ENCODE peak calls at places on chromosome 6, in six cellular contexts. Y is choroid plexus epithelial cell; I is stimulated activated CD4-positive, alpha-beta T cell treated with anti-CD3 and anti-CD28 coated beads, TNF-alpha, amount 100 ng/mL, for 4 hours; S is activated T-cell treated with anti-CD3 and anti-CD28 coated beads, Interleukin-2, amount 50 U/mL, for 72 hours; V is head of caudate nucleus; L is A549. C is an unnamed sample.

GRCh38 chr6:18469486-18469885 is 82.3 kb downstream of the RNF144B start:
- DNase-seq in Y (no peak), I (no peak), L (no peak), S (no peak), V (no peak), C (no peak)

GRCh38 chr6:315921-316752 is 23.9 kb downstream of the DUSP22 start:
- DNase-seq in S (no peak), I (no peak), Y (no peak), V (no peak), L (no peak), C (peak)

GRCh38 chr6:89073014-89073620 is 7.4 kb upstream of the PNRC1 start:
- DNase-seq in I (no peak), Y (peak), S (no peak), L (no peak), V (no peak), C (no peak)

GRCh38 chr6:14645221-14645620 is 527.6 kb downstream of the CD83 start:
- DNase-seq in V (no peak), S (no peak), Y (no peak), I (no peak), L (no peak), C (no peak)

GRCh38 chr6:72674842-72675241 is 53.0 kb downstream of the KCNQ5 start:
- DNase-seq in Y (no peak), L (no peak), I (no peak), V (no peak), S (no peak), C (no peak)

GRCh38 chr6:136831873-136832562 is 9.6 kb downstream of the PEX7 start:
- DNase-seq in L (no peak), Y (no peak), I (no peak), V (no peak), S (no peak), C (no peak)

GRCh38 chr6:5082487-5083306 is 2.4 kb upstream of the PPP1R3G start:
- DNase-seq in I (no peak), V (no peak), Y (peak), S (no peak), L (peak), C (no peak)

GRCh38 chr6:12791371-12791770 is 74.8 kb downstream of the PHACTR1 start:
- DNase-seq in S (no peak), V (no peak), I (no peak), L (no peak), Y (no peak), C (no peak)

GRCh38 chr6:12393100-12393499 is 102.9 kb downstream of the EDN1 start:
- DNase-seq in I (no peak), V (no peak), Y (no peak), L (no peak), S (no peak), C (no peak)

GRCh38 chr6:27280064-27280539 is 32.0 kb downstream of the POM121L2 start:
- DNase-seq in I (no peak), S (peak), L (no peak), Y (peak), V (no peak), C (peak)

GRCh38 chr6:113786168-113786567 is 71.0 kb upstream of the MARCKS start:
- DNase-seq in I (no peak), L (peak), V (no peak), S (no peak), Y (no peak), C (no peak)

GRCh38 chr6:15376900-15377487 is 131.1 kb downstream of the JARID2 start:
- DNase-seq in I (no peak), Y (no peak), L (no peak), S (no peak), V (no peak), C (no peak)

GRCh38 chr6:44593539-44593944 is 206.0 kb downstream of the CDC5L start:
- DNase-seq in V (no peak), Y (peak), L (peak), I (peak), S (peak), C (peak)

GRCh38 chr6:31352497-31353368 is 4.2 kb downstream of the HLA-B start:
- DNase-seq in V (no peak), I (no peak), S (peak), L (no peak), Y (no peak), C (no peak)

GRCh38 chr6:111150577-111150976 is 63.3 kb downstream of the SLC16A10 start:
- DNase-seq in I (no peak), Y (no peak), S (no peak), V (no peak), L (no peak), C (no peak)

GRCh38 chr6:80528115-80528514 is 421.6 kb downstream of the BCKDHB start:
- DNase-seq in V (no peak), Y (peak), L (no peak), I (no peak), S (no peak), C (no peak)

GRCh38 chr6:52403627-52404026 is 16.5 kb upstream of the EFHC1 start:
- DNase-seq in V (no peak), S (no peak), I (no peak), Y (no peak), L (no peak), C (no peak)

GRCh38 chr6:24719125-24719931 is at the start of gene C6orf62:
- DNase-seq in I (peak), Y (no peak), V (peak), S (peak), L (peak), C (peak)

GRCh38 chr6:25173951-25174474 is 105.2 kb upstream of the CARMIL1 start:
- DNase-seq in I (no peak), L (peak), Y (peak), V (no peak), S (no peak), C (no peak)

GRCh38 chr6:87197547-87197946 is 42.2 kb downstream of the ZNF292 start:
- DNase-seq in L (no peak), S (no peak), I (no peak), Y (no peak), V (no peak), C (peak)

GRCh38 chr6:1901556-1901955 is 291.8 kb downstream of the FOXC1 start:
- DNase-seq in V (no peak), Y (peak), L (no peak), I (no peak), S (peak), C (no peak)

GRCh38 chr6:98833101-98834059 is 994 bp upstream of the POU3F2 start:
- DNase-seq in V (peak), S (peak), I (no peak), L (no peak), Y (peak), C (no peak)

GRCh38 chr6:56033451-56033850 is 158.1 kb upstream of the BMP5 start:
- DNase-seq in Y (no peak), I (no peak), S (no peak), L (no peak), V (no peak), C (no peak)

GRCh38 chr6:85008311-85009015 is 244.1 kb upstream of the TBX18 start:
- DNase-seq in V (no peak), Y (peak), L (no peak), I (no peak), S (no peak), C (no peak)

GRCh38 chr6:159252955-159253508 is 83.8 kb downstream of the FNDC1 start:
- DNase-seq in Y (peak), L (peak), S (peak), V (no peak), I (no peak), C (peak)

C was measured in GM20000.